ENCODE peak calls at places on chromosomes 12 and 14, in four cellular contexts. K is foreskin fibroblast, F is gastrocnemius medialis, A is thoracic aorta. D is an unnamed sample.
A peak's percentile ranks its signal among the peaks of the same experiment; 100 is the strongest.

GRCh38 chr12:106195638-106196037 is 52.2 kb downstream of the CKAP4 start:
- DNase-seq in K (peak; percentile 75), F (peak; percentile 89), A (peak; percentile 28), D (no peak)

GRCh38 chr14:89973234-89973823 is 17.6 kb downstream of the TDP1 start:
- DNase-seq in K (peak; percentile 83), F (peak; percentile 51), A (no peak), D (no peak)

GRCh38 chr12:54945082-54945481 is 39.5 kb downstream of the TESPA1 start:
- DNase-seq in K (no peak), F (no peak), A (no peak), D (no peak)

GRCh38 chr14:22113401-22113800 is 439.8 kb upstream of the OR4E1 start:
- DNase-seq in K (no peak), F (no peak), A (no peak), D (no peak)

GRCh38 chr12:109744026-109744425 is 30.4 kb downstream of the FAM222A start:
- DNase-seq in K (no peak), F (peak; percentile 4), A (no peak), D (peak; percentile 68)

GRCh38 chr14:22691171-22691570 is 47.0 kb upstream of the OR6J1 start:
- DNase-seq in K (peak; percentile 75), F (no peak), A (no peak), D (no peak)

GRCh38 chr14:21332950-21333349 is 50.9 kb downstream of the SUPT16H start:
- DNase-seq in K (no peak), F (no peak), A (no peak), D (no peak)

GRCh38 chr12:8950287-8950574 is 786 bp upstream of the M6PR start:
- DNase-seq in K (no peak), F (no peak), A (no peak), D (no peak)

GRCh38 chr12:90333939-90334338 is 621.0 kb downstream of the CCER1 start:
- DNase-seq in K (peak; percentile 31), F (no peak), A (no peak), D (no peak)

GRCh38 chr12:65497645-65498044 is 219.2 kb downstream of the MSRB3 start:
- DNase-seq in K (peak; percentile 70), F (no peak), A (no peak), D (no peak)

GRCh38 chr14:105933238-105933637 is 406.9 kb downstream of the TMEM121 start:
- DNase-seq in K (no peak), F (no peak), A (no peak), D (no peak)

GRCh38 chr12:58458093-58458492 is 462.2 kb downstream of the LRIG3 start:
- DNase-seq in K (peak; percentile 20), F (no peak), A (no peak), D (no peak)

GRCh38 chr12:62930546-62931425 is 4.2 kb downstream of the PPM1H start:
- DNase-seq in K (no peak), F (no peak), A (no peak), D (no peak)

GRCh38 chr14:74647834-74648361 is 35.9 kb upstream of the LTBP2 start:
- DNase-seq in K (peak; percentile 49), F (no peak), A (no peak), D (no peak)

GRCh38 chr14:61322799-61323290 is 1.5 kb downstream of the PRKCH start:
- DNase-seq in K (peak; percentile 22), F (no peak), A (no peak), D (no peak)

GRCh38 chr14:70094631-70095030 is 94.1 kb downstream of the SLC8A3 start:
- DNase-seq in K (no peak), F (no peak), A (no peak), D (no peak)

GRCh38 chr14:68682166-68683103 is 110.4 kb downstream of the ZFP36L1 start:
- DNase-seq in K (peak; percentile 97), F (peak; percentile 67), A (peak; percentile 36), D (no peak)

GRCh38 chr14:87217023-87217422 is 776.0 kb downstream of the GALC start:
- DNase-seq in K (no peak), F (no peak), A (no peak), D (no peak)

GRCh38 chr14:64734990-64735389 is 30.8 kb downstream of the PLEKHG3 start:
- DNase-seq in K (no peak), F (no peak), A (no peak), D (no peak)

GRCh38 chr12:124609041-124609984 is 41.9 kb upstream of the NCOR2 start:
- DNase-seq in K (peak; percentile 58), F (peak; percentile 44), A (no peak), D (no peak)

GRCh38 chr14:20494935-20495766 is 10.2 kb upstream of the RNASE10 start:
- DNase-seq in K (peak; percentile 61), F (no peak), A (no peak), D (no peak)

GRCh38 chr12:126069549-126070165 is 1004.4 kb downstream of the AACS start:
- DNase-seq in K (peak; percentile 56), F (no peak), A (no peak), D (no peak)

GRCh38 chr12:1936406-1937320 is 18.2 kb upstream of the CACNA2D4 start:
- DNase-seq in K (peak; percentile 73), F (peak; percentile 68), A (peak; percentile 54), D (no peak)

GRCh38 chr12:67019070-67019469 is 250.1 kb upstream of the CAND1 start:
- DNase-seq in K (no peak), F (no peak), A (no peak), D (no peak)

GRCh38 chr14:77007975-77008421 is 20.5 kb downstream of the IRF2BPL start:
- DNase-seq in K (no peak), F (peak; percentile 96), A (no peak), D (no peak)

GRCh38 chr12:107847430-107847829 is 72.9 kb downstream of the ASCL4 start:
- DNase-seq in K (peak; percentile 2), F (no peak), A (no peak), D (no peak)

GRCh38 chr14:102849522-102850379 is 72.5 kb downstream of the TRAF3 start:
- DNase-seq in K (peak; percentile 20), F (no peak), A (no peak), D (no peak)

GRCh38 chr12:12592930-12593329 is 18.7 kb upstream of the CREBL2 start:
- DNase-seq in K (peak; percentile 66), F (no peak), A (no peak), D (no peak)

GRCh38 chr14:87434680-87435079 is 558.3 kb downstream of the GALC start:
- DNase-seq in K (no peak), F (no peak), A (no peak), D (no peak)

GRCh38 chr12:27919671-27920235 is 52.8 kb downstream of the PTHLH start:
- DNase-seq in K (peak; percentile 36), F (no peak), A (no peak), D (no peak)

GRCh38 chr14:60632257-60632656 is 17.0 kb downstream of the SIX1 start:
- DNase-seq in K (no peak), F (no peak), A (no peak), D (no peak)

GRCh38 chr14:72341686-72342085 is 409.5 kb downstream of the RGS6 start:
- DNase-seq in K (no peak), F (no peak), A (no peak), D (no peak)

GRCh38 chr12:4908694-4909396 is 860 bp upstream of the KCNA1 start:
- DNase-seq in K (peak; percentile 11), F (no peak), A (no peak), D (no peak)

GRCh38 chr12:127909031-127909430 is 357.9 kb upstream of the TMEM132C start:
- DNase-seq in K (no peak), F (no peak), A (no peak), D (no peak)

GRCh38 chr14:24351517-24351916 is 11.7 kb upstream of the RIPK3 start:
- DNase-seq in K (peak; percentile 85), F (no peak), A (no peak), D (no peak)

GRCh38 chr14:104129556-104129955 is 8.8 kb upstream of the KIF26A start:
- DNase-seq in K (no peak), F (no peak), A (no peak), D (no peak)

GRCh38 chr14:104131968-104132732 is 6.2 kb upstream of the KIF26A start:
- DNase-seq in K (no peak), F (no peak), A (no peak), D (peak; percentile 68)

GRCh38 chr14:104132981-104133380 is 5.4 kb upstream of the KIF26A start:
- DNase-seq in K (no peak), F (no peak), A (no peak), D (peak; percentile 55)

GRCh38 chr14:104128981-104129380 is 9.4 kb upstream of the KIF26A start:
- DNase-seq in K (no peak), F (no peak), A (no peak), D (no peak)

DNA sequence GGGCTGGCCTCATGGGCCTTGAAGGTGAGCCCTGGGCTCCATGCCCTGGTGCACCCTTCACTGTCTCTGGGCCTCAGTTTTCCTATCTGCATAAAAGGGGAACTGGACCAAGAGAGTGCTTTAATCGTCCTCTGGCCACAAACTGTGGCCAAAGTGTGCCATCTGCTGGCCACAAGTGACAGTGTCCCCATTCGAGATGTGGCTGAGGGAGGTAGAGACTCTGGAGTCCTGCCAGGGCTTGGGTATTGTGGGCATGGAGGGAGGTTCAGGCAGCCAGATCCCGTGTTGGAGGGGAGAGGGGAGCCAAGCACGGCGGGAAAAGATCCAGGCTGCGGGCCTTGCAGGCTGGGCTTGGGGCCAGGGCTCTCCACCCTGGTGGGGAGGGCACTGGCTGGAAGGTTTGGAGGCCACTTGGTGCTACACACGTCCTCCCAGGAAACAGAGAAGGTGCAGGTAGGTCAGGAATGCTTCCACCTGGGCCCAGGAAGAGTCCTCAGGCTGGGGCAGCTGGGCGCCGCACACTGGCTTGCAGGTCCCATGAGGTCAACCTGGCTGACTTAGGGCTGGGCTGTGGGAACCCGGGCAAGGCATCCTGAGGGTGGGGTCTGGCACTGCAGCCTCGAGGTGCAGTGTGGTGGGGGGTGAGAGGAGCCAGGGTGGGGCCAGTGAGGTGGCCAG is 7.3 kb upstream of the KIF26A start:
- DNase-seq in K (peak; percentile 39), F (no peak), A (no peak), D (peak; percentile 59)
- TF ChIP-seq CTCF in K (no peak), F (peak; percentile 14), A (no peak), D (peak; percentile 80)

DNA sequence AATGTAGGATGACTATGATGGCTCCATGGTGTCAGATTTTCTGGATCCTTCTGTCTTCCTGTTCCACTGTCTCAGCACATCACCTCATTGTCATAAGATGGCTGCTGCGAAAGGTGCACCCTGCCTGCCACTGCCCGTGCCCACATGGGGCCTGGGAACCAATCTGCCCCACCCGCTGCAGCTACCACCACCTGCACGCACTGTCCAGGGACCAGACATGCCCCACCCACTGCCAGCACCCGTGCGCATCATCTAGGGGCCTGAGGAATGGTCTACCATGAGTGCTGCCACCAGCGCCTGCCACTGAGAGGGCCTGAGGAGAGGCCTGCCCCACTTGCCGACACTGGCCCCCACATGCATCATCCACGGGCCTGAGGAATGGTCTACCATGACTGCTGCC is 23.8 kb downstream of the CYP46A1 start:
- DNase-seq in K (no peak), F (no peak), A (no peak), D (no peak)
- TF ChIP-seq CTCF in K (no peak), F (no peak), A (no peak), D (no peak)

GRCh38 chr12:14776236-14776959 is 26.9 kb downstream of the WBP11 start:
- DNase-seq in K (peak; percentile 63), F (no peak), A (no peak), D (no peak)
- TF ChIP-seq CTCF in K (peak; percentile 8), F (no peak), A (peak; percentile 14), D (peak; percentile 74)

DNA sequence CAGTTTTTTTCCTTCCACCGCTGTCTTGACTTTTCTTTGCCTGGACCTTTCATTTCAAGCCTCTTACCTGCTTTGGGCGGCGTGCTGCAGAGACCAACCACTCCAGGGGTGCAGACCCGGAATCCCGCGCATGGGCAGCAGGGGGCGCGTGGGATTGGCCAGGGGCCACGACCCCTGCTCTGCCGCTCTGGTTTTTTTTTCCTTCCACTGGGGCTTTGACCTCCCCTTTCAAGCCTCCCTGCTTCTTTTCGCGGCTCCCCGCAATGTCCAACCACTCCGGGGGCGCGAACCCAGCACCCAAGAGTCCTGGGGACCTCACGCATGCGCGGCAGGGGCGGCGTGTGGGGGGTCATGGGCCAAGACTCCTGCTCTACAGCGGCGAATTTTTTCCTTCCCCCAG is 325.1 kb downstream of the ALG10 start:
- DNase-seq in K (no peak), F (no peak), A (no peak), D (no peak)
- TF ChIP-seq CTCF in K (no peak), F (no peak), A (no peak), D (no peak)

D was measured in chondrocyte.